ENCODE peak calls at places on chromosomes 4 and X, in four cellular contexts. W, A, F and T are unnamed samples.

GRCh38 chrX:66728818-66729271 is 90.0 kb upstream of the EDA2R start:
- DNase-seq in W (peak; percentile 1), A (peak; percentile 51), F (no peak), T (peak; percentile 72)

GRCh38 chr4:15805583-15806517 is 27.7 kb downstream of the CD38 start:
- DNase-seq in W (peak; percentile 53), A (peak; percentile 39), F (peak; percentile 39), T (no peak)

GRCh38 chr4:100736651-100737450 is 219.0 kb upstream of the EMCN start:
- DNase-seq in W (no peak), A (no peak), F (no peak), T (no peak)

GRCh38 chr4:27088491-27088890 is 227.8 kb downstream of the STIM2 start:
- DNase-seq in W (no peak), A (no peak), F (no peak), T (no peak)

GRCh38 chrX:9765737-9766098 is at the start of gene GPR143:
- DNase-seq in W (no peak), A (no peak), F (no peak), T (no peak)

GRCh38 chrX:78029663-78030062 is 60.2 kb upstream of the PGAM4 start:
- DNase-seq in W (no peak), A (no peak), F (no peak), T (no peak)

GRCh38 chrX:2463973-2464676 is 36.7 kb downstream of the DHRSX start:
- DNase-seq in W (no peak), A (no peak), F (no peak), T (no peak)

GRCh38 chr4:123659759-123660158 is 263.2 kb downstream of the SPRY1 start:
- DNase-seq in W (peak; percentile 3), A (no peak), F (no peak), T (no peak)

GRCh38 chr4:16655140-16655539 is 243.3 kb downstream of the LDB2 start:
- DNase-seq in W (no peak), A (no peak), F (no peak), T (no peak)

GRCh38 chr4:88043001-88043400 is 35.6 kb downstream of the PKD2 start:
- DNase-seq in W (no peak), A (no peak), F (no peak), T (no peak)

GRCh38 chrX:140712413-140713173 is 3.0 kb downstream of the LINC00632 start:
- DNase-seq in W (no peak), A (peak; percentile 8), F (peak; percentile 38), T (peak; percentile 66)

GRCh38 chr4:142984871-142985585 is 138.9 kb upstream of the INPP4B start:
- DNase-seq in W (peak; percentile 11), A (no peak), F (no peak), T (no peak)

GRCh38 chrX:14029039-14029424 is 660 bp downstream of the GEMIN8 start:
- DNase-seq in W (no peak), A (no peak), F (no peak), T (no peak)

GRCh38 chrX:53239474-53239873 is 14.5 kb upstream of the KDM5C start:
- DNase-seq in W (no peak), A (peak; percentile 38), F (no peak), T (peak; percentile 70)

GRCh38 chr4:152235718-152236117 is 300.2 kb downstream of the FBXW7 start:
- DNase-seq in W (no peak), A (no peak), F (no peak), T (no peak)

GRCh38 chrX:102345916-102346315 is 93.9 kb downstream of the NXF2B start:
- DNase-seq in W (no peak), A (peak; percentile 60), F (no peak), T (peak; percentile 86)

GRCh38 chrX:41971346-41971745 is 48.0 kb upstream of the CASK start:
- DNase-seq in W (no peak), A (no peak), F (no peak), T (no peak)

GRCh38 chr4:128831526-128832252 is 22.2 kb downstream of the JADE1 start:
- DNase-seq in W (peak; percentile 73), A (no peak), F (peak; percentile 30), T (no peak)